ENCODE peak calls at places on chromosomes 1 and 21, in six cellular contexts. I, L, E, D, P and H are unnamed samples.

GRCh38 chr1:18724001-18724411 is 93.4 kb downstream of the PAX7 start:
- DNase-seq in P (no peak), L (no peak), I (no peak), D (no peak), E (no peak), H (no peak)

GRCh38 chr21:45299864-45300785 is 12.4 kb upstream of the POFUT2 start:
- DNase-seq in L (no peak), P (peak; percentile 84), I (no peak), E (no peak), D (peak; percentile 53), H (no peak)

GRCh38 chr1:245409341-245410195 is 254.8 kb downstream of the KIF26B start:
- DNase-seq in L (no peak), P (no peak), D (no peak), E (no peak), I (no peak), H (no peak)

GRCh38 chr1:80318108-80318507 is 1311.6 kb upstream of the ADGRL4 start:
- DNase-seq in I (no peak), P (no peak), D (no peak), E (no peak), L (no peak), H (no peak)

GRCh38 chr21:42459583-42460215 is 36.3 kb downstream of the RSPH1 start:
- DNase-seq in P (no peak), L (no peak), I (no peak), D (no peak), E (no peak), H (no peak)

GRCh38 chr1:157844084-157844830 is 2.6 kb upstream of the CD5L start:
- DNase-seq in E (no peak), P (no peak), I (no peak), L (no peak), D (no peak), H (no peak)

GRCh38 chr1:51953079-51953478 is 37.4 kb downstream of the RAB3B start:
- DNase-seq in E (no peak), P (no peak), D (no peak), I (peak; percentile 52), L (no peak), H (no peak)

GRCh38 chr21:29645666-29646553 is 293.9 kb downstream of the GRIK1 start:
- DNase-seq in E (no peak), I (no peak), P (no peak), L (no peak), D (peak; percentile 43), H (no peak)

GRCh38 chr1:53430779-53431178 is 28.4 kb upstream of the DMRTB1 start:
- DNase-seq in I (no peak), D (no peak), E (no peak), P (no peak), L (no peak), H (no peak)

GRCh38 chr1:161506336-161507223 is 1.3 kb downstream of the FCGR2A start:
- DNase-seq in I (no peak), E (no peak), P (no peak), D (no peak), L (no peak), H (no peak)

GRCh38 chr1:154783976-154784375 is 86.1 kb downstream of the KCNN3 start:
- DNase-seq in L (no peak), D (no peak), I (no peak), E (no peak), P (no peak), H (no peak)

GRCh38 chr1:90717665-90718410 is 736 bp upstream of the BARHL2 start:
- DNase-seq in P (peak; percentile 18), I (peak; percentile 66), E (no peak), L (no peak), D (peak; percentile 19), H (peak; percentile 95)

GRCh38 chr21:39363607-39364555 is 15.0 kb upstream of the HMGN1 start:
- DNase-seq in I (no peak), P (peak; percentile 45), L (no peak), D (no peak), E (no peak), H (no peak)

GRCh38 chr1:10561955-10562354 is 87.2 kb downstream of the PEX14 start:
- DNase-seq in E (no peak), L (no peak), D (no peak), I (no peak), P (no peak), H (no peak)

GRCh38 chr1:44801491-44802305 is 1.5 kb downstream of the PLK3 start:
- DNase-seq in P (no peak), I (no peak), E (no peak), D (no peak), L (no peak), H (no peak)

GRCh38 chr1:53526451-53527101 is 67.4 kb downstream of the DMRTB1 start:
- DNase-seq in E (no peak), D (peak; percentile 81), P (peak; percentile 72), L (peak; percentile 56), I (no peak), H (no peak)